ENCODE peak calls at places on chromosome 20, in eight cellular contexts. D is LNCaP clone FGC, M is germinal center, V is Karpas-422, Q is ecto neural progenitor cell, W is Kasumi-1, L is GM23248, S is M059J. J is an unnamed sample.

GRCh38 chr20:50569864-50570836 is 60.0 kb downstream of the PTPN1 start:
- DNase-seq in S (peak), V (peak), M (no peak), W (peak), D (no peak), L (peak), Q (no peak), J (no peak)

GRCh38 chr20:32457476-32457986 is 99.4 kb downstream of the ASXL1 start:
- DNase-seq in V (no peak), L (peak), M (peak), Q (peak), D (no peak), S (peak), W (no peak), J (no peak)

GRCh38 chr20:34112600-34113061 is 588 bp upstream of the EIF2S2 start:
- DNase-seq in M (peak), D (no peak), Q (peak), V (peak), W (peak), S (peak), L (peak), J (no peak)

GRCh38 chr20:35539756-35540212 is 2.1 kb upstream of the ERGIC3 start:
- DNase-seq in V (peak), Q (peak), W (no peak), D (no peak), S (no peak), M (peak), L (no peak), J (no peak)

GRCh38 chr20:45432294-45432693 is 16.4 kb downstream of the PIGT start:
- DNase-seq in M (peak), S (no peak), D (no peak), W (peak), Q (no peak), V (peak), L (no peak), J (no peak)

GRCh38 chr20:46575794-46576495 is 25.5 kb upstream of the OCSTAMP start:
- DNase-seq in L (no peak), D (no peak), S (no peak), W (no peak), V (no peak), Q (no peak), M (no peak), J (no peak)

GRCh38 chr20:62774076-62774714 is 22.1 kb upstream of the MRGBP start:
- DNase-seq in L (no peak), Q (no peak), V (no peak), D (no peak), M (no peak), S (no peak), W (no peak), J (no peak)

GRCh38 chr20:63064310-63064709 is 57.5 kb upstream of the BHLHE23 start:
- DNase-seq in M (no peak), S (no peak), L (peak), D (no peak), V (peak), Q (no peak), W (no peak), J (no peak)

GRCh38 chr20:6919792-6920468 is 152.4 kb downstream of the BMP2 start:
- DNase-seq in D (no peak), W (no peak), S (no peak), V (no peak), M (no peak), L (no peak), Q (no peak), J (no peak)

GRCh38 chr20:49562341-49563014 is 5.5 kb downstream of the PTGIS start:
- DNase-seq in W (no peak), V (no peak), D (no peak), M (no peak), S (peak), L (peak), Q (no peak), J (peak)

GRCh38 chr20:25016471-25016870 is 23.9 kb upstream of the APMAP start:
- DNase-seq in V (no peak), S (no peak), M (no peak), D (no peak), L (no peak), Q (no peak), W (no peak), J (no peak)

GRCh38 chr20:47725248-47725973 is 59.9 kb downstream of the SULF2 start:
- DNase-seq in L (peak), M (peak), V (peak), Q (peak), W (peak), S (peak), D (peak), J (peak)

GRCh38 chr20:50317116-50317515 is 126.5 kb downstream of the CEBPB start:
- DNase-seq in L (no peak), M (no peak), D (no peak), Q (no peak), W (no peak), S (no peak), V (no peak), J (no peak)

GRCh38 chr20:46512943-46513844 is at the start of gene ZNF334:
- DNase-seq in D (no peak), Q (peak), W (no peak), L (peak), M (no peak), V (peak), S (peak), J (peak)

GRCh38 chr20:48294196-48294595 is 508.9 kb upstream of the SULF2 start:
- DNase-seq in Q (no peak), M (no peak), V (no peak), W (no peak), S (peak), D (no peak), L (peak), J (no peak)

GRCh38 chr20:61950631-61951010 is 115.1 kb downstream of the TAF4 start:
- DNase-seq in Q (no peak), V (peak), S (no peak), W (no peak), M (no peak), D (no peak), L (no peak), J (no peak)

GRCh38 chr20:35305682-35306556 is 13.7 kb upstream of the FAM83C start:
- DNase-seq in Q (no peak), M (no peak), D (no peak), S (peak), L (peak), W (peak), V (no peak), J (no peak)

GRCh38 chr20:34426026-34426425 is 63.0 kb downstream of the ITCH start:
- DNase-seq in M (no peak), W (no peak), S (no peak), D (no peak), Q (no peak), L (peak), V (no peak), J (no peak)

GRCh38 chr20:57649617-57650015 is 29.4 kb upstream of the ZBP1 start:
- DNase-seq in L (no peak), D (no peak), W (no peak), S (no peak), Q (no peak), V (no peak), M (no peak), J (no peak)

GRCh38 chr20:36065427-36065998 is 89.0 kb upstream of the EPB41L1 start:
- DNase-seq in W (no peak), M (no peak), V (no peak), L (no peak), Q (no peak), D (no peak), S (no peak), J (no peak)

GRCh38 chr20:45340951-45341350 is 7.3 kb downstream of the SDC4 start:
- DNase-seq in L (no peak), M (no peak), Q (no peak), W (no peak), S (no peak), D (no peak), V (no peak), J (no peak)

GRCh38 chr20:52809003-52809402 is 163.2 kb upstream of the TSHZ2 start:
- DNase-seq in W (no peak), L (no peak), V (no peak), S (no peak), D (no peak), Q (no peak), M (no peak), J (no peak)

GRCh38 chr20:63090682-63091571 is 84.2 kb upstream of the BHLHE23 start:
- DNase-seq in D (no peak), V (no peak), S (no peak), M (no peak), W (no peak), Q (peak), L (no peak), J (no peak)

GRCh38 chr20:25273046-25273445 is 25.2 kb downstream of the PYGB start:
- DNase-seq in V (no peak), S (no peak), L (no peak), W (no peak), D (no peak), Q (no peak), M (no peak), J (no peak)

GRCh38 chr20:24842591-24843442 is 106.3 kb upstream of the CST7 start:
- DNase-seq in V (peak), L (no peak), Q (peak), M (peak), S (peak), D (no peak), W (peak), J (no peak)

GRCh38 chr20:2292711-2293110 is 3.1 kb upstream of the TGM3 start:
- DNase-seq in L (peak), V (no peak), Q (no peak), S (no peak), D (no peak), M (no peak), W (peak), J (no peak)

GRCh38 chr20:48530957-48531356 is 296.8 kb downstream of the PREX1 start:
- DNase-seq in S (peak), V (no peak), M (no peak), W (no peak), Q (no peak), L (no peak), D (no peak), J (no peak)

GRCh38 chr20:57632286-57632685 is 12.1 kb upstream of the ZBP1 start:
- DNase-seq in L (no peak), Q (no peak), D (no peak), V (no peak), W (no peak), S (no peak), M (no peak), J (no peak)

GRCh38 chr20:38181207-38181693 is 16.2 kb upstream of the TGM2 start:
- DNase-seq in M (no peak), Q (peak), W (no peak), L (no peak), V (no peak), D (no peak), S (peak), J (no peak)

GRCh38 chr20:34538671-34539123 is 19.8 kb upstream of the MAP1LC3A start:
- DNase-seq in Q (no peak), V (peak), S (peak), L (peak), D (no peak), W (peak), M (peak), J (no peak)

GRCh38 chr20:50725722-50726000 is 5.7 kb upstream of the PARD6B start:
- DNase-seq in L (no peak), V (no peak), M (no peak), D (no peak), Q (no peak), W (no peak), S (no peak), J (no peak)

GRCh38 chr20:46977909-46978588 is 83.4 kb downstream of the EYA2 start:
- DNase-seq in W (no peak), S (no peak), D (no peak), L (no peak), Q (no peak), M (no peak), V (no peak), J (no peak)

GRCh38 chr20:17701826-17702225 is 2.1 kb downstream of the BANF2 start:
- DNase-seq in S (no peak), M (no peak), Q (no peak), L (no peak), W (no peak), V (no peak), D (no peak), J (no peak)

GRCh38 chr20:52731086-52731485 is 241.1 kb upstream of the TSHZ2 start:
- DNase-seq in L (no peak), Q (no peak), V (no peak), M (no peak), D (no peak), S (peak), W (no peak), J (no peak)

GRCh38 chr20:49187330-49188100 is 619 bp downstream of the STAU1 start:
- DNase-seq in D (no peak), S (peak), Q (no peak), L (peak), V (peak), W (peak), M (peak), J (no peak)

GRCh38 chr20:32165836-32166545 is 41.6 kb downstream of the PLAGL2 start:
- DNase-seq in S (no peak), Q (no peak), V (no peak), D (no peak), W (no peak), M (no peak), L (no peak), J (no peak)

GRCh38 chr20:53611449-53611894 is 17.8 kb upstream of the ZNF217 start:
- DNase-seq in L (peak), Q (peak), V (no peak), W (peak), S (peak), D (no peak), M (no peak), J (peak)

J was measured in 8988T.